ENCODE peak calls at places on chromosome 7, in nine cellular contexts. S is germinal center; V is SK-N-DZ; O is activated T-cell treated with anti-CD3 and anti-CD28 coated beads, Interleukin-2, amount 50 U/mL, for 72 hours; Q is PC-3; K is NCI-H1105 treated with DMSO at 0.1 percent for 48 hours; P is GM13976; J is activated CD8-positive, alpha-beta memory T cell treated with anti-CD3 and anti-CD28 coated beads, Interleukin-2, amount 50 U/mL, for 4 hours; G is NCI-H524. U is an unnamed sample.

GRCh38 chr7:114180556-114181266 is 233.9 kb upstream of the FOXP2 start:
- DNase-seq in S (no peak), V (peak), O (no peak), Q (no peak), K (no peak), P (no peak), J (no peak), G (no peak), U (no peak)

GRCh38 chr7:26688936-26689506 is 175.4 kb downstream of the SKAP2 start:
- DNase-seq in S (peak), V (no peak), O (no peak), Q (no peak), K (no peak), P (peak), J (no peak), G (no peak), U (no peak)

GRCh38 chr7:157477550-157478212 is 140.9 kb downstream of the DNAJB6 start:
- DNase-seq in S (no peak), V (no peak), O (peak), Q (no peak), K (no peak), P (no peak), J (no peak), G (no peak), U (no peak)

GRCh38 chr7:30869794-30870491 is 41.7 kb upstream of the AQP1 start:
- DNase-seq in S (no peak), V (no peak), O (no peak), Q (no peak), K (peak), P (no peak), J (no peak), G (peak), U (no peak)

GRCh38 chr7:81014266-81014665 is 95.4 kb upstream of the SEMA3C start:
- DNase-seq in S (no peak), V (no peak), O (no peak), Q (peak), K (no peak), P (no peak), J (no peak), G (no peak), U (no peak)

GRCh38 chr7:145928937-145929336 is 187.7 kb upstream of the CNTNAP2 start:
- DNase-seq in S (no peak), V (no peak), O (no peak), Q (no peak), K (no peak), P (no peak), J (no peak), G (no peak), U (no peak)

GRCh38 chr7:44665531-44666213 is 59.2 kb downstream of the OGDH start:
- DNase-seq in S (no peak), V (no peak), O (no peak), Q (no peak), K (no peak), P (no peak), J (no peak), G (no peak), U (no peak)

GRCh38 chr7:41984888-41985287 is 252.1 kb downstream of the GLI3 start:
- DNase-seq in S (no peak), V (no peak), O (no peak), Q (peak), K (no peak), P (no peak), J (no peak), G (no peak), U (no peak)

GRCh38 chr7:151968357-151968756 is 12.1 kb downstream of the GALNTL5 start:
- DNase-seq in S (no peak), V (no peak), O (no peak), Q (no peak), K (no peak), P (no peak), J (no peak), G (no peak), U (no peak)

GRCh38 chr7:140640060-140640611 is 477 bp downstream of the DENND2A start:
- DNase-seq in S (peak), V (peak), O (peak), Q (peak), K (peak), P (peak), J (no peak), G (no peak), U (no peak)

GRCh38 chr7:155043756-155044155 is 26.4 kb upstream of the HTR5A start:
- DNase-seq in S (no peak), V (no peak), O (no peak), Q (no peak), K (no peak), P (no peak), J (no peak), G (no peak), U (no peak)

GRCh38 chr7:16739863-16740622 is 13.5 kb upstream of the TSPAN13 start:
- DNase-seq in S (no peak), V (no peak), O (no peak), Q (peak), K (peak), P (no peak), J (no peak), G (no peak), U (no peak)

U was measured in NCI-H510A.